ENCODE peak calls at places on chromosomes 5 and 9, in nine cellular contexts. J, Y, X, K, V, E, O, L and N are unnamed samples.

GRCh38 chr5:37552770-37553719 is 173.9 kb downstream of the WDR70 start:
- DNase-seq in X (no peak), O (no peak), V (peak; percentile 29), J (no peak), L (no peak), Y (no peak), E (no peak), K (no peak), N (no peak)

GRCh38 chr5:15719784-15720183 is 219.8 kb downstream of the FBXL7 start:
- DNase-seq in J (no peak), O (no peak), L (peak; percentile 36), E (no peak), Y (no peak), V (no peak), X (no peak), K (no peak), N (no peak)

GRCh38 chr9:121612511-121612998 is 38.9 kb upstream of the DAB2IP start:
- DNase-seq in V (peak; percentile 68), O (no peak), L (peak; percentile 48), J (peak; percentile 80), Y (peak; percentile 46), K (peak; percentile 72), X (no peak), E (no peak), N (peak; percentile 57)

GRCh38 chr5:135106136-135106535 is 72.1 kb upstream of the PITX1 start:
- DNase-seq in E (no peak), L (no peak), J (no peak), X (no peak), O (no peak), K (no peak), Y (no peak), V (no peak), N (no peak)

GRCh38 chr5:64594601-64595518 is 89.0 kb downstream of the RGS7BP start:
- DNase-seq in J (no peak), L (no peak), X (no peak), E (no peak), O (no peak), Y (no peak), K (peak; percentile 75), V (peak; percentile 50), N (no peak)

GRCh38 chr5:101543780-101544179 is 640.7 kb upstream of the ST8SIA4 start:
- DNase-seq in J (no peak), V (no peak), L (no peak), K (no peak), E (no peak), O (no peak), X (no peak), Y (no peak), N (no peak)

GRCh38 chr9:37903581-37903830 is 421 bp downstream of the SLC25A51 start:
- DNase-seq in O (no peak), J (peak; percentile 64), X (peak; percentile 61), L (no peak), Y (no peak), V (peak; percentile 73), K (no peak), E (peak; percentile 85), N (peak; percentile 78)

GRCh38 chr5:153629027-153629426 is 138.6 kb downstream of the GRIA1 start:
- DNase-seq in E (no peak), V (peak; percentile 53), Y (no peak), J (peak; percentile 3), O (peak; percentile 18), L (no peak), K (peak; percentile 91), X (no peak), N (peak; percentile 17)

GRCh38 chr5:80192507-80193241 is 63.2 kb downstream of the SERINC5 start:
- DNase-seq in J (no peak), L (no peak), X (no peak), E (no peak), K (peak; percentile 56), O (no peak), Y (no peak), V (no peak), N (no peak)

GRCh38 chr5:125719681-125720676 is 703.2 kb upstream of the GRAMD2B start:
- DNase-seq in L (peak; percentile 26), Y (peak; percentile 32), E (no peak), J (no peak), V (peak; percentile 67), X (no peak), K (no peak), O (no peak), N (peak; percentile 42)

GRCh38 chr5:155259648-155260047 is 246.1 kb downstream of the KIF4B start:
- DNase-seq in X (no peak), K (peak; percentile 14), E (no peak), O (no peak), V (no peak), Y (no peak), J (no peak), L (no peak), N (no peak)

GRCh38 chr9:85224729-85225128 is 517.0 kb downstream of the AGTPBP1 start:
- DNase-seq in X (no peak), O (no peak), K (no peak), L (no peak), V (peak; percentile 31), E (no peak), J (no peak), Y (no peak), N (no peak)

GRCh38 chr5:175749591-175749990 is 91.7 kb downstream of the HRH2 start:
- DNase-seq in L (no peak), J (no peak), V (no peak), E (no peak), X (no peak), O (no peak), K (no peak), Y (no peak), N (no peak)

GRCh38 chr5:122576266-122577016 is 198.4 kb upstream of the SNX2 start:
- DNase-seq in E (no peak), Y (no peak), J (no peak), X (no peak), V (no peak), O (no peak), L (no peak), K (no peak), N (no peak)

GRCh38 chr9:104564358-104564757 is 4.6 kb upstream of the OR13C8 start:
- DNase-seq in E (no peak), X (no peak), K (no peak), L (no peak), O (no peak), Y (no peak), V (no peak), J (no peak), N (no peak)

GRCh38 chr5:97231025-97231636 is 48.1 kb upstream of the RIOK2 start:
- DNase-seq in O (no peak), X (no peak), Y (no peak), E (no peak), L (peak; percentile 34), V (peak; percentile 85), J (peak; percentile 19), K (peak; percentile 65), N (peak; percentile 50)

GRCh38 chr5:136666970-136667620 is 301.8 kb upstream of the TRPC7 start:
- DNase-seq in X (no peak), L (no peak), K (peak; percentile 73), E (no peak), Y (no peak), J (no peak), V (no peak), O (no peak), N (no peak)

GRCh38 chr9:69134412-69134811 is 39.7 kb upstream of the TJP2 start:
- DNase-seq in O (no peak), E (no peak), K (peak; percentile 45), V (no peak), L (peak; percentile 1), J (peak; percentile 77), X (no peak), Y (no peak), N (no peak)

DNA sequence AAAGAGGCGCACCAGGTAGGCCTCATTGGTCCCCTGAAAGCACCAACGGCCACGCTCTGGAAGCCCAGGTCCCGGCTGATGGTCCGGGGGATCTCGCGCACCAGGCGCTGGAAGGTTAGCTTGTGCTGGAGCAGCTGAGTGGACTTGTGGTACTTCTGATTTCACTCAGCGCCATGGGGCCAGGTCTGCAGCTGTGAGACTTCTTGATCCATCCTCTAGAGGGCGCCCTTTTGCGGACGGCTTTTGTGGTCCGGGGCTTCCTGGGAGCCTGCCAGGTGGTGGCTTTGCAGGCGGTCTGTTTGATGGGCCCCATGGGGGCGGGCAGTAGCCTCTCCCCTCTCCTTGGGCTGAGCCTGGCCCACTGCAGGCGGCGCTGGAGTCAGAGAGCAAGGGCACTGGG is 10.4 kb downstream of the TAF11L12 start:
- DNase-seq in O (no peak), V (no peak), E (no peak), L (no peak), X (no peak), K (peak; percentile 88), J (no peak), Y (no peak), N (no peak)
- H3K9me3 ChIP-seq in O (no peaks in the 10 kb centered on the region), V (no peaks in the 10 kb centered on the region), E (no peaks in the 10 kb centered on the region), L (no peaks in the 10 kb centered on the region), X (no peaks in the 10 kb centered on the region), K (no peaks in the 10 kb centered on the region), J (no peaks in the 10 kb centered on the region), Y (no peaks in the 10 kb centered on the region), N (no peaks in the 10 kb centered on the region)

GRCh38 chr9:35499701-35500030 is 9.8 kb downstream of the RUSC2 start:
- DNase-seq in E (no peak), J (no peak), L (no peak), V (no peak), Y (no peak), O (no peak), K (no peak), X (no peak), N (no peak)
- TF ChIP-seq CTCF in E (no peak), J (no peak), L (no peak), V (no peak), Y (no peak), O (no peak), K (no peak), X (no peak), N (no peak)

GRCh38 chr5:150525163-150525562 is 17.2 kb downstream of the NDST1 start:
- DNase-seq in J (no peak), O (no peak), X (no peak), K (no peak), Y (no peak), E (no peak), L (no peak), V (no peak), N (no peak)
- H3K4me1 ChIP-seq in J (peaks cover 52% of the 10 kb centered on the region), O (peaks cover 98% of the 10 kb centered on the region), X (peaks cover 55% of the 10 kb centered on the region), K (peaks cover 17% of the 10 kb centered on the region), Y (peaks cover 34% of the 10 kb centered on the region), E (peaks cover 30% of the 10 kb centered on the region), L (peaks cover 3% of the 10 kb centered on the region), V (peaks cover 32% of the 10 kb centered on the region), N (peaks cover 10% of the 10 kb centered on the region)

GRCh38 chr5:162497455-162497854 is 429.9 kb downstream of the GABRG2 start:
- DNase-seq in X (no peak), J (no peak), V (no peak), E (no peak), O (no peak), K (no peak), L (no peak), Y (no peak), N (no peak)

DNA sequence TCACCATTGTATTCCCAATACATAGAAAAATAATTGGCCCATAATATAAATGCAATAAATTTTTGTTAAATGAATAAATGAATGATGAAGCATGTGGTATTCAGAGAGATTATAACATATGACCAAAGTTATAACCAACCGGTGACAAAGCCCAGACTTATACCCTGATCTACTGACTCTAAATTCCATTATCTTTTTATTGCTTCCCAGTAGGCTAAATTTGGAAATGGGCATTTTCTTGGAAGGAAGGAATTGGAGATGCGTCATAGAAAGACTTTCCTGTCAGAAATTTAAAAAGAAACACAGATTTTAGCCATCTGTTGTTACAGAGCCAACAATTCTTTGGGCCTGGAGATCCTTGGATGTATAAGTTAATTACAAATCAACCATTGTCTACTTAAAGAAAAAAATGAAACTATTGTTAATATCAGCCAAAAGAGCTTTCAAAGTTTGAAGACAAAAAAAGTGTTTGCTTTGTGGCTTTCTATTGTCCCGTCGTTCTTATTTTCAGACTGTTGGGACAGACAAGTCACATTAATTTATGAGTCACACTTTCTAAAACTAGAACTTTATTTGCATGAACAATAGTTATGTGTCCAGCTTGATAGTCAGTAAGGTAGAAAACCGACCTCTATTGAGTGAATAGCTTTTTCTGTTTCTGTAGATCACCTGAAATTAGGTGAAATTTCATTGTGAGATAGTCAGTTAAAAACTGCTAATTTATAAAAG is 428.7 kb downstream of the GABRG2 start:
- DNase-seq in X (no peak), O (no peak), E (no peak), K (no peak), J (no peak), L (no peak), V (no peak), Y (no peak), N (no peak)
- H3K9me3 ChIP-seq in X (no peaks in the 10 kb centered on the region), O (no peaks in the 10 kb centered on the region), E (no peaks in the 10 kb centered on the region), K (no peaks in the 10 kb centered on the region), J (no peaks in the 10 kb centered on the region), L (no peaks in the 10 kb centered on the region), V (no peaks in the 10 kb centered on the region), Y (peaks cover 4% of the 10 kb centered on the region), N (no peaks in the 10 kb centered on the region)